ENCODE peak calls at places on chromosomes 16 and 17, in ten cellular contexts. J is neural crest cell; N is RWPE2; C is left ventricle myocardium inferior; G is RWPE1; S is adrenal gland; Y is CD4-positive, alpha-beta T cell; Z is MCF 10A; Q is Calu3; U is hepatocyte. K is an unnamed sample.

GRCh38 chr17:9409430-9409829 is 166.2 kb downstream of the STX8 start:
- DNase-seq in C (no peak), J (no peak), Q (no peak), N (no peak), G (no peak), Y (no peak), S (no peak), U (no peak), Z (peak; percentile 5), K (no peak)

GRCh38 chr17:2909164-2909852 is 113.1 kb downstream of the RAP1GAP2 start:
- DNase-seq in C (no peak), Z (no peak), J (no peak), Y (no peak), Q (no peak), U (peak; percentile 3), N (no peak), S (no peak), G (no peak), K (no peak)

GRCh38 chr17:8226536-8227237 is 16.3 kb upstream of the AURKB start:
- DNase-seq in N (no peak), U (peak; percentile 94), Z (peak; percentile 95), Y (no peak), G (peak; percentile 57), J (peak; percentile 74), Q (peak; percentile 73), C (peak; percentile 52), S (peak; percentile 81), K (peak; percentile 63)

GRCh38 chr17:80126449-80126715 is 20.5 kb downstream of the EIF4A3 start:
- DNase-seq in U (no peak), J (no peak), S (no peak), G (no peak), Q (no peak), N (peak; percentile 10), Z (no peak), Y (no peak), C (no peak), K (no peak)

GRCh38 chr16:25827709-25828108 is 135.9 kb downstream of the HS3ST4 start:
- DNase-seq in N (no peak), Z (no peak), S (no peak), Y (no peak), J (no peak), Q (no peak), C (no peak), G (no peak), U (no peak), K (no peak)

GRCh38 chr17:67246648-67247415 is 1.8 kb upstream of the HELZ start:
- DNase-seq in J (no peak), U (peak; percentile 90), N (peak; percentile 97), C (no peak), Q (peak; percentile 83), Y (peak; percentile 20), G (peak; percentile 90), S (peak; percentile 69), Z (peak; percentile 98), K (peak; percentile 65)

GRCh38 chr17:74524751-74525725 is 6.2 kb downstream of the CD300LB start:
- DNase-seq in Y (no peak), J (no peak), N (no peak), Q (no peak), C (no peak), U (no peak), S (no peak), G (no peak), Z (no peak), K (peak; percentile 50)

GRCh38 chr16:71439531-71439930 is 2.3 kb downstream of the TLE7 start:
- DNase-seq in N (no peak), U (no peak), C (no peak), Q (no peak), Y (no peak), G (no peak), S (no peak), J (no peak), Z (no peak), K (no peak)

GRCh38 chr17:80538484-80538883 is 6.2 kb upstream of the RPTOR start:
- DNase-seq in Z (no peak), U (no peak), Q (no peak), G (no peak), C (no peak), S (no peak), N (no peak), Y (no peak), J (no peak), K (no peak)

DNA sequence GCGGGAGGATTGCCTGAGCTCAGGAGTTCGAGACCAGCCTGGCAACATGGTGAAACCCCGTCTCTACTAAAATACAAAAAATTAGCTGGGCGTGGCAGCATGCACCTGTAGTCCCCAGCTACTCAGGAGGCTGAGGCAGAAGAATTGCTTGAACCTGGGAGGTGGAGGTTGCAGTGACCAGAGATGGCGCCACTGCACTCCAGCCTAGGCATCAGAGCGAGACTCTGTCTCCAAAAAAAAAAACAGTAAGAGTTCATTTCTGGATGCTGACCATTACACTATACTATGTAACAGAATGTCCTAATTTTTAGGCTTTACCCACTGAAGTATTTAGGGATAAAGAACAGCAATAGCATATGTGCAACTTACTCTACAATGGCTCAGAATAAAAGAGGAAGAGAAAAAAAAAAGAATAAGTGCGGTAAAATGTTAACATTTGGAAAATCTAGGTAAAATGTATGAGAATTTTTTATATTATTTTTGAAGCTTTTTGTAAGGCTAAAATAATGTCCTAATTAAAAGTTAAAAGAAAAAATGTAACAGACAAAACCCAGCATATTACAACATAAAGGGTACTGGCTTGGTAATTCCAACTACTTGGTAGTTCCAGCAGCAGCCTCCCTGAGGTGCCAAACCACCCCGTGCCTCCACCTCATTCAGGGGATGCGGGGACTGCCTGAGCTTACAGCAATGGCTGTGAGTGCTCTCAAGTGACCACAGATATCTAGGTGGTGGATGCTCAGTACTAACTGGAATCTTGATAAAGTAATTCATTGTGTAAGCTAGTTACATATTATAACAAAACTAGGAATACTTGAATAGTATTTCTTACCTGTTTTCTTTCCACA is 10.9 kb downstream of the COPS3 start:
- DNase-seq in C (no peak), G (no peak), Z (peak; percentile 16), S (peak; percentile 6), N (no peak), U (no peak), Q (peak; percentile 7), Y (no peak), J (peak; percentile 8), K (no peak)
- TF ChIP-seq CTCF in C (no peak), G (peak; percentile 29), Z (peak; percentile 35), S (no peak), N (peak; percentile 26), U (peak; percentile 24), Q (no peak), Y (no peak), J (peak; percentile 54), K (peak; percentile 47)

DNA sequence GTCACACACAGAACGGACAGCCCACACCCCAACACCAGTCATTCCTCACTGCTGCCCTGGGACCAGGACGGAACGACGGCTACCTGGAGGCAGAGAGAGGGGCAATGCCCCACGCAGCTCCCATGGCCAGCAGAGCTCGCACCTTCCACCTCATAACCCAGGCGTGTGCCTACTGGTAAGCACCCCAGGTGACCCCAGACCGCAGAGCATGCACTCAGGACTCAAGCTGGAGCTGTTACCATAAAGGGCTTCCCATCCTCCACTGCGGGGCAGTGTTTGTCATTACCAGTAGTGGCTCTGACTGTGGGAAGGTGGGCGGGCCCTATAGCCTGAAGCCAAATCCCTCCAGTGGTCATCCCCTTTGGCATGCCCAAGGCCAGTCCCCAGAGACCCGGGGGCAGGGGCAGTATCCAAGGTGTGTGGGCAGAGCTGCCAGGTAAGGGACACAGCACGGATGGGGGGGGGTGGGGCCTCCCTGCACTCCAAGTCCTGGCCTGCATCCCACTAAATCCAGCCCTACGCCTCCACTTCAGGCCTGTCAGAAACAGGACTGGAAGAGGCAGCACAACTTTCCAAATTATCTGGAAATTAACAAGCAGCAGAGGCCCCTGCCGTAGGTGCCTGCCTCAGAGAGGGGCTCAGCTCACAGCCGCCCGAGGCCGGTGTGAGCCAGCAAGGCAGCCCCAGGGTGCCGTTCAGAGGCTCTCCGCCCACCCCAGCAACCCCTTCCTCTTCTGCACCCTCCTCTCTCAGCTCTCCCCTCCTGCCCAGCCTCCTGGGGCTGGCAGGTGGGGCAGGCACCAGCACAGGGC is 4.8 kb upstream of the BCAR1 start:
- DNase-seq in G (no peak), N (peak; percentile 60), Z (no peak), Y (no peak), S (no peak), U (peak; percentile 24), Q (no peak), J (no peak), C (no peak), K (peak; percentile 21)
- TF ChIP-seq CTCF in G (no peak), N (no peak), Z (no peak), Y (no peak), S (no peak), U (no peak), Q (no peak), J (no peak), C (no peak), K (no peak)

GRCh38 chr17:27355419-27355818 is 61.5 kb downstream of the WSB1 start:
- DNase-seq in Z (no peak), Y (no peak), J (no peak), N (no peak), Q (no peak), C (no peak), G (no peak), U (no peak), S (no peak), K (no peak)
- TF ChIP-seq CTCF in Z (no peak), Y (no peak), J (no peak), N (no peak), Q (no peak), C (no peak), G (no peak), U (no peak), S (no peak), K (no peak)

GRCh38 chr16:12907670-12908233 is 6.4 kb downstream of the SHISA9 start:
- DNase-seq in Z (no peak), Y (no peak), U (no peak), N (no peak), S (no peak), Q (no peak), G (no peak), J (no peak), C (no peak), K (no peak)
- TF ChIP-seq CTCF in Z (no peak), Y (no peak), U (no peak), N (no peak), S (no peak), Q (no peak), G (no peak), J (peak; percentile 34), C (no peak), K (no peak)

DNA sequence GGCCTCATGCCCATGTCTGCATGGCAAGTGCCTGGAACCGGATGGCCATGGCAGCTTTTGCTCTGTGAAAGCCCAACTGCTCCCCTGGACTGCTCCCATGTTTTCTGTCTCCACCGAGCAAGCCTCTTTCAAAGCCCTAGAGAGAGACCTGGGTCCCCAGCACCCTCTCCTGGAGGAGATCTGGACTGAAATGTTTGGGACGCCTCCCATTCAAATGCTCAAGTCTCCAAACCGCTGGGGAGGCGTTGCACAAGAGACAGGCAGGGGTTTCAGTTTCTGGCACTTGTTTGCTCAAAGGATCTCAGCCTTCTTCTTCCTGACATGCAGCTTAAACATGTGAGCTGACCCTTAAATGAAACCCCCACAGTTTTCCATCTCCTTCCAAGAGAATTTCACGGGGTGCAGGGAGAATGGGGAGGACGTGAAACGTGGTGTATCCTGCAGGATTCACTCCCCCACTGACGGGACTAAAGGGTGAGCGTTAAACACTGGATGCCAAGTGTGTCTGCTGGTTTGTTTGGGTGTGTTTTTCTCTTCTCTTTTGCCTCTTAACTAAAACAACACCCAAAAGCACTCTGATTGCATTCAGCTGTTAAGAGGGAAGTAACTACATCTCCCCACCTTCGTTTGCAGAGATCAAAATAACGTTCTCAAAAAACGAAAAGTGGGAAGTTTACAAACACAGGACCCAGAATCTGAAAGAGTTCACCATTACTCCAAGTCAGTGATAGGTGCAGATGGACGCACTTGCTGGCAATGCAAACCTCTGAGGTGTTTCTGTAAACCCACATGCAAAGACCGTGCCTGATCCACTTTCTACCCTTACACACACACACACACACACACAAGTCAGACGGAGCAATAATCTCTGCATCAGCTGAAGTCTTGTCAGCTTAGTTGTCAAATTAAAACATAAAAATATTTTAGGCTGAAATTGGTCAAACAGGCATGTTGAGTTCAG is 256.9 kb downstream of the C16orf95 start:
- DNase-seq in U (no peak), G (no peak), S (peak; percentile 25), N (no peak), J (no peak), Z (peak; percentile 46), Y (no peak), Q (peak; percentile 11), C (no peak), K (no peak)
- TF ChIP-seq CTCF in U (peak; percentile 21), G (no peak), S (peak; percentile 26), N (peak; percentile 26), J (no peak), Z (no peak), Y (no peak), Q (no peak), C (peak; percentile 31), K (no peak)

K was measured in CD14-positive monocyte.